ENCODE peak calls at places on chromosomes 6 and 20, in seven cellular contexts. S is fibroblast of lung, T is lower lobe of right lung, L is pancreas, X is neuronal stem cell, C is heart left ventricle, H is aorta. N is an unnamed sample. For H3K4me1 and H3K36me3, the result is how much of the 10 kb centered on the place peaks cover.

GRCh38 chr20:26208296-26209091 is 511.8 kb upstream of the ZNF337 start:
- DNase-seq in S (no peak), T (peak), L (no peak), X (peak), C (peak), H (peak), N (peak)

GRCh38 chr20:1951436-1952115 is 42.3 kb downstream of the PDYN start:
- DNase-seq in S (no peak), T (no peak), L (no peak), X (no peak), C (no peak), H (no peak), N (no peak)

GRCh38 chr6:24489881-24490280 is 503 bp upstream of the GPLD1 start:
- DNase-seq in S (no peak), T (no peak), L (peak), X (no peak), C (no peak), H (no peak), N (no peak)

GRCh38 chr20:54622338-54623280 is 147.2 kb downstream of the DOK5 start:
- DNase-seq in S (peak), T (no peak), L (no peak), X (no peak), C (no peak), H (no peak), N (no peak)

GRCh38 chr6:159169557-159170332 is 545 bp downstream of the FNDC1 start:
- DNase-seq in S (peak), T (peak), L (no peak), X (peak), C (no peak), H (peak), N (no peak)

GRCh38 chr6:109531446-109531845 is 48.4 kb upstream of the ZBTB24 start:
- DNase-seq in S (no peak), T (no peak), L (no peak), X (no peak), C (no peak), H (no peak), N (no peak)

GRCh38 chr6:110491644-110492317 is 15.4 kb upstream of the SLC22A16 start:
- DNase-seq in S (peak), T (no peak), L (no peak), X (no peak), C (no peak), H (no peak), N (no peak)

GRCh38 chr6:36160147-36160760 is 29.9 kb downstream of the MAPK13 start:
- DNase-seq in S (peak), T (no peak), L (no peak), X (no peak), C (no peak), H (no peak), N (no peak)

GRCh38 chr20:38550274-38550673 is 30.7 kb upstream of the ADIG start:
- DNase-seq in S (no peak), T (no peak), L (no peak), X (no peak), C (no peak), H (no peak), N (no peak)

GRCh38 chr6:75349262-75349984 is 64.8 kb upstream of the TMEM30A start:
- DNase-seq in S (peak), T (peak), L (peak), X (peak), C (peak), H (peak), N (no peak)

GRCh38 chr20:8764289-8764962 is 304.5 kb upstream of the PLCB4 start:
- DNase-seq in S (peak), T (no peak), L (no peak), X (no peak), C (no peak), H (no peak), N (no peak)

GRCh38 chr6:121879149-121879548 is 443.7 kb downstream of the GJA1 start:
- DNase-seq in S (peak), T (no peak), L (no peak), X (no peak), C (no peak), H (no peak), N (no peak)

GRCh38 chr6:170273191-170273590 is 17.7 kb downstream of the DLL1 start:
- DNase-seq in S (no peak), T (peak), L (no peak), X (no peak), C (no peak), H (no peak), N (no peak)

GRCh38 chr6:5501837-5502236 is 240.5 kb downstream of the FARS2 start:
- DNase-seq in S (no peak), T (no peak), L (peak), X (no peak), C (peak), H (no peak), N (no peak)

GRCh38 chr20:32678948-32679347 is 5.2 kb upstream of the C20orf203 start:
- DNase-seq in S (peak), T (no peak), L (no peak), X (no peak), C (no peak), H (no peak), N (no peak)

GRCh38 chr6:21451546-21452013 is 142.0 kb upstream of the SOX4 start:
- DNase-seq in S (no peak), T (no peak), L (no peak), X (no peak), C (no peak), H (no peak), N (no peak)

GRCh38 chr6:111791415-111791814 is 81.8 kb downstream of the FYN start:
- DNase-seq in S (peak), T (no peak), L (no peak), X (no peak), C (no peak), H (no peak), N (no peak)

GRCh38 chr6:13195826-13196225 is 132.5 kb downstream of the TBC1D7 start:
- DNase-seq in S (no peak), T (no peak), L (no peak), X (no peak), C (no peak), H (no peak), N (no peak)

GRCh38 chr6:168078199-168078942 is 641 bp downstream of the FRMD1 start:
- DNase-seq in S (no peak), T (no peak), L (no peak), X (no peak), C (no peak), H (no peak), N (no peak)

GRCh38 chr6:24922854-24923253 is 12.9 kb downstream of the RIPOR2 start:
- DNase-seq in S (no peak), T (no peak), L (no peak), X (no peak), C (no peak), H (no peak), N (no peak)

GRCh38 chr6:37059344-37060194 is 54.1 kb downstream of the FGD2 start:
- DNase-seq in S (peak), T (peak), L (no peak), X (peak), C (no peak), H (peak), N (no peak)

GRCh38 chr20:55160996-55161395 is 685.6 kb downstream of the DOK5 start:
- DNase-seq in S (no peak), T (no peak), L (no peak), X (no peak), C (no peak), H (no peak), N (no peak)

GRCh38 chr20:49595811-49596545 is 28.0 kb upstream of the PTGIS start:
- DNase-seq in S (no peak), T (no peak), L (no peak), X (no peak), C (no peak), H (peak), N (no peak)

GRCh38 chr6:159540152-159540551 is 152.9 kb downstream of the SOD2 start:
- DNase-seq in S (no peak), T (no peak), L (no peak), X (peak), C (no peak), H (no peak), N (no peak)

GRCh38 chr6:100296810-100297544 is 167.7 kb downstream of the SIM1 start:
- DNase-seq in S (peak), T (no peak), L (no peak), X (no peak), C (no peak), H (no peak), N (no peak)

GRCh38 chr20:5349448-5349847 is 32.7 kb upstream of the PROKR2 start:
- DNase-seq in S (no peak), T (no peak), L (no peak), X (no peak), C (no peak), H (no peak), N (no peak)

GRCh38 chr20:62662422-62662821 is 20.1 kb downstream of the SLCO4A1 start:
- DNase-seq in S (peak), T (no peak), L (no peak), X (no peak), C (no peak), H (no peak), N (no peak)

GRCh38 chr6:140773276-140773675 is 1359.4 kb upstream of the GJE1 start:
- DNase-seq in S (no peak), T (no peak), L (no peak), X (no peak), C (no peak), H (no peak), N (no peak)

GRCh38 chr6:148758492-148758891 is 11.7 kb downstream of the UST start:
- DNase-seq in S (no peak), T (no peak), L (no peak), X (no peak), C (peak), H (no peak), N (no peak)

GRCh38 chr6:4804095-4804494 is 27.9 kb downstream of the CDYL start:
- DNase-seq in S (peak), T (no peak), L (no peak), X (no peak), C (no peak), H (no peak), N (no peak)

GRCh38 chr6:41427642-41428401 is 92.4 kb downstream of the NCR2 start:
- DNase-seq in S (no peak), T (peak), L (peak), X (no peak), C (peak), H (peak), N (no peak)

GRCh38 chr6:26383624-26384417 is 913 bp downstream of the BTN2A2 start:
- DNase-seq in S (peak), T (no peak), L (peak), X (no peak), C (peak), H (no peak), N (no peak)

GRCh38 chr6:132131777-132132176 is 180.6 kb upstream of the CCN2 start:
- DNase-seq in S (peak), T (no peak), L (peak), X (no peak), C (peak), H (peak), N (no peak)

GRCh38 chr6:44177691-44178423 is 19.2 kb downstream of the CAPN11 start:
- DNase-seq in S (peak), T (peak), L (no peak), X (no peak), C (peak), H (peak), N (no peak)

GRCh38 chr20:31489152-31489551 is 14.1 kb downstream of the REM1 start:
- DNase-seq in S (no peak), T (no peak), L (no peak), X (no peak), C (no peak), H (no peak), N (no peak)

GRCh38 chr20:31488171-31488570 is 13.1 kb downstream of the REM1 start:
- DNase-seq in S (no peak), T (no peak), L (no peak), X (no peak), C (no peak), H (no peak), N (no peak)

GRCh38 chr20:31485450-31486339 is 10.6 kb downstream of the REM1 start:
- DNase-seq in S (peak), T (peak), L (peak), X (no peak), C (peak), H (peak), N (no peak)

DNA sequence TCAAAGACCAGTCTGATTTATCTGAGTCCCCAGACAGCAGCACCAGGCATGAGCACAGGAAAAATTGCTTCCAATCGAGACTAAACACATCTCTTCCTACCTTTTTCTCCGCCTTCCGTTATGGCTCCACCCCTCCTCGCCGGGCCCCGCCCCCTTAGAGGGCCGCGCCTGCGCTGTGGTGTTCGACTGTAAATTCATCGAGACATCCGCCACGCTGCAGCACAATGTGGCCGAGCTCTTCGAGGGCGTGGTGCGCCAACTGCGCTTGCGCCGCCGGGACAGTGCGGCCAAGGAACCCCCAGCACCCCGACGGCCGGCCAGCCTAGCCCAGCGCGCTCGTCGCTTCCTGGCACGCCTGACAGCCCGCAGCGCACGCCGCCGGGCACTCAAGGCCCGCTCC is 8.9 kb downstream of the REM1 start:
- DNase-seq in S (no peak), T (no peak), L (no peak), X (no peak), C (no peak), H (peak), N (no peak)
- H3K4me1 ChIP-seq in S (under half), T (under half), L (under half), X (under half), C (under half), H (under half), N (under half)

DNA sequence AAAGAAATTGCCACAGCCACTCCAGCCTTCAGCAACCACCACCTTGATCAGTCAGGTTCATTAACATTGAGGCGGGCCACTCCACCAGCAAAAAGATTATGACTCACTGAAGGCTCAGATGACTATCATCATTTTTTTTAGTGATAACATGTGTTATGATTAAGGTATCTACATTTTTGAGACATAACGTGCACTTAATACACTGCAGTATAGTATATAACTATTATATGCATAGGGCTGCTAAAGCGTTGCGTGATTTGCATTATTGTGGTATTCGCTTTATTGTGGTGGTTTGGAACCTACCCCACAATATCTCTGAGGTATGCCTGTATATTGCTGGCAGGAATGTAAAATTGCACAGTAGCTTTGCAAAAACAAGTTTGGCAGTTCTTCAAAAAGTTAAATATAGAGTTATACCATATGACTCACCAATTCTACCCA is 6.8 kb upstream of the RIPK1 start:
- DNase-seq in S (peak), T (no peak), L (no peak), X (no peak), C (no peak), H (no peak), N (no peak)
- H3K27ac ChIP-seq in S (no peak), T (no peak), L (no peak), X (no peak), C (no peak), H (no peak), N (no peak)

GRCh38 chr6:119200774-119201173 is 122.3 kb upstream of the FAM184A start:
- DNase-seq in S (no peak), T (no peak), L (no peak), X (no peak), C (no peak), H (no peak), N (no peak)
- H3K36me3 ChIP-seq in S (under half), T (under half), L (under half), X (under half), C (under half), H (under half), N (under half)

GRCh38 chr6:150233797-150234399 is 91.1 kb downstream of the PPP1R14C start:
- DNase-seq in S (no peak), T (no peak), L (no peak), X (no peak), C (no peak), H (no peak), N (no peak)

GRCh38 chr6:150228067-150228733 is 85.4 kb downstream of the PPP1R14C start:
- DNase-seq in S (no peak), T (no peak), L (no peak), X (no peak), C (no peak), H (no peak), N (no peak)

GRCh38 chr6:150231456-150231855 is 88.6 kb downstream of the PPP1R14C start:
- DNase-seq in S (no peak), T (no peak), L (no peak), X (no peak), C (no peak), H (no peak), N (no peak)

GRCh38 chr6:150229775-150230561 is 87.1 kb downstream of the PPP1R14C start:
- DNase-seq in S (no peak), T (no peak), L (no peak), X (no peak), C (no peak), H (no peak), N (no peak)

GRCh38 chr6:150230877-150231428 is 88.1 kb downstream of the PPP1R14C start:
- DNase-seq in S (no peak), T (no peak), L (no peak), X (no peak), C (no peak), H (no peak), N (no peak)
- H3K4me1 ChIP-seq in S (under half), T (under half), L (under half), X (under half), C (under half), H (under half), N (under half)